ENCODE peak calls at places on chromosomes 6 and 20, in seven cellular contexts. W is brain microvascular endothelial cell, V is BE2C, U is mammary epithelial cell, P is cardiac fibroblast, L is left ventricle myocardium inferior, B is IMR-90. E is an unnamed sample.

GRCh38 chr6:166627875-166628849 is 1.1 kb upstream of the RPS6KA2 start:
- DNase-seq in W (no peak), V (peak; percentile 79), U (peak; percentile 32), P (peak; percentile 62), L (peak; percentile 87), B (peak; percentile 55), E (no peak)

GRCh38 chr6:115969207-115969929 is 91.3 kb downstream of the FRK start:
- DNase-seq in W (peak; percentile 1), V (no peak), U (no peak), P (peak; percentile 4), L (no peak), B (no peak), E (peak; percentile 1)

GRCh38 chr20:17823382-17824144 is 123.8 kb downstream of the BANF2 start:
- DNase-seq in W (no peak), V (no peak), U (no peak), P (no peak), L (no peak), B (no peak), E (no peak)

GRCh38 chr20:50174456-50174855 is 16.2 kb upstream of the CEBPB start:
- DNase-seq in W (no peak), V (no peak), U (no peak), P (no peak), L (no peak), B (no peak), E (no peak)

GRCh38 chr20:62702008-62702290 is 6.7 kb upstream of the NTSR1 start:
- DNase-seq in W (no peak), V (no peak), U (no peak), P (no peak), L (no peak), B (no peak), E (no peak)

GRCh38 chr20:50341880-50342637 is 151.4 kb downstream of the CEBPB start:
- DNase-seq in W (no peak), V (no peak), U (no peak), P (no peak), L (no peak), B (no peak), E (no peak)

GRCh38 chr6:42745083-42745637 is 743 bp downstream of the TBCC start:
- DNase-seq in W (no peak), V (peak; percentile 23), U (peak; percentile 29), P (peak; percentile 28), L (no peak), B (peak; percentile 23), E (no peak)

GRCh38 chr6:87382861-87383260 is 24.9 kb upstream of the CFAP206 start:
- DNase-seq in W (no peak), V (peak; percentile 59), U (no peak), P (no peak), L (no peak), B (no peak), E (no peak)

GRCh38 chr20:45845452-45845851 is 11.7 kb downstream of the ACOT8 start:
- DNase-seq in W (no peak), V (no peak), U (no peak), P (no peak), L (no peak), B (no peak), E (no peak)

DNA sequence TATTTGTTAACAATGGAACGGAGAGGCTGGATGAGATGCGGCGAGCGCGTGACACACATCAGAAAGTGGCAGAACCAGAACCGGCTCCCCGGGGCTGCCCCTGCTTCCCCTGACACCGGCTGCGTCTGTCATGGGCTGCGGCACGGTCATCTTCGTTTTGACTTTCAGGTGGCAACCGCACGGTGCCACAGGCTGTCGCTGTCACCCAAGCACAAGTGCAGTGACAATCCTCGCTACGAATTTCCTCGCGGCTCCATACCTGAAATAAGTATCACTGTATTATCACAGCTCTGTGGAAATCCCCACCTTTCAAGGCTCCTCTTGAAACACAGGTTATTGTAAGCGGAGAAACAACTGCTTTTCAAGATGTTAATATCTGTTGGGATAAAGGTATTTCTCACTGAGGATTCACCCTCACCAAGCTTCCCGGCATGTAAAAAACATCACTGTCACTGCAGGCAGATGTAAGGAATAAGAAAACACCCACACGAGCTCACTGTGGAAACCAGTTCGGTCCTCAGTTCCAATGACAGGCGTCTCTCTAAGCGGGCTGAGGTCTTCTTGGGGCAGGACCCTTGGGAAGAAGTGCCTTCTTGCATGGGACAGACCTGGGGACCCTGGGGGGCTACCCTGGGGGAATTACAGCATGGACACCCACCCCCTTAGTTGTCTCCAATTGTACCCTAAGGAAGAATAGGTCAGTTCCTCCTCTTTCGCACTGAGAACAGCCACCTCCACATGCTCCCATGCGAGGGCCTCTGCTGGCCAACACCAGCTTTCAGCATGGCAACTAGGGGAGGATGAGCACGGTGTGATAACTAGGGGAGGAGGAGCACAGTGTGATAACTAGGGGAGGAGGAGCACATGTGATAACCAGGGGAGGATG is 86.3 kb downstream of the DACT2 start:
- DNase-seq in W (no peak), V (no peak), U (no peak), P (no peak), L (no peak), B (no peak), E (no peak)
- TF ChIP-seq CTCF in W (no peak), V (peak; percentile 29), U (no peak), P (no peak), L (no peak), B (no peak), E (no peak)

GRCh38 chr6:34001706-34002645 is 143.9 kb downstream of the GRM4 start:
- DNase-seq in W (no peak), V (no peak), U (no peak), P (no peak), L (no peak), B (no peak), E (no peak)

GRCh38 chr6:34003962-34004361 is 141.9 kb downstream of the GRM4 start:
- DNase-seq in W (no peak), V (no peak), U (no peak), P (no peak), L (no peak), B (no peak), E (no peak)

GRCh38 chr6:34004706-34005105 is 141.2 kb downstream of the GRM4 start:
- DNase-seq in W (no peak), V (no peak), U (no peak), P (no peak), L (no peak), B (no peak), E (no peak)

GRCh38 chr6:34011298-34011697 is 134.6 kb downstream of the GRM4 start:
- DNase-seq in W (no peak), V (no peak), U (no peak), P (no peak), L (no peak), B (no peak), E (no peak)

GRCh38 chr6:34005845-34006644 is 139.8 kb downstream of the GRM4 start:
- DNase-seq in W (no peak), V (no peak), U (no peak), P (no peak), L (no peak), B (no peak), E (no peak)
- H3K4me3 ChIP-seq in W (no peak overlapping the region), V (no peak overlapping the region), U (no peak overlapping the region), P (no peak overlapping the region), L (no peak overlapping the region), B (no peak overlapping the region), E (no peak overlapping the region)

GRCh38 chr6:154872605-154873004 is 122.5 kb upstream of the TIAM2 start:
- DNase-seq in W (no peak), V (no peak), U (no peak), P (no peak), L (no peak), B (no peak), E (no peak)
- TF ChIP-seq CTCF in W (peak; percentile 6), V (peak; percentile 25), U (no peak), P (no peak), L (no peak), B (no peak), E (peak; percentile 30)

DNA sequence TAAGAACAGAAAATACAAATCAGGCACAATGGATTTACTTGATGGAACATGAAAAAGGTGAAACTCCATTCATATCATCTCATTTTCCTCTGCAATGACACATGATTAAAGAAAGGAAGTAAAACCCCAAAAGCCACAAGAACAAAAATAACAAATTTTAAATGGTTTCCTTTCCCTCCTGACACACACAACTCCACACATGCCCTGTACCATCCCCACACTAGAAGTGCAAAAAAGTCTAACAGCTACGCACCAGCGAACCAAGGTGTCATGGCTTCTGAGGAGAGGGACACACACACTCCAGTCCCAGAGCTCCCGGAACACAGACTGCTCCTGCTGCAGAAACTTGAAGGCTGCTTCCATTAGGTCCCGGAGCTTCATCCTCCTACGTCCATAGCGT is 25.3 kb downstream of the MDN1 start:
- DNase-seq in W (no peak), V (no peak), U (no peak), P (no peak), L (no peak), B (no peak), E (no peak)
- H3K4me3 ChIP-seq in W (no peak overlapping the region), V (no peak overlapping the region), U (no peak overlapping the region), P (no peak overlapping the region), L (no peak overlapping the region), B (no peak overlapping the region), E (no peak overlapping the region)

DNA sequence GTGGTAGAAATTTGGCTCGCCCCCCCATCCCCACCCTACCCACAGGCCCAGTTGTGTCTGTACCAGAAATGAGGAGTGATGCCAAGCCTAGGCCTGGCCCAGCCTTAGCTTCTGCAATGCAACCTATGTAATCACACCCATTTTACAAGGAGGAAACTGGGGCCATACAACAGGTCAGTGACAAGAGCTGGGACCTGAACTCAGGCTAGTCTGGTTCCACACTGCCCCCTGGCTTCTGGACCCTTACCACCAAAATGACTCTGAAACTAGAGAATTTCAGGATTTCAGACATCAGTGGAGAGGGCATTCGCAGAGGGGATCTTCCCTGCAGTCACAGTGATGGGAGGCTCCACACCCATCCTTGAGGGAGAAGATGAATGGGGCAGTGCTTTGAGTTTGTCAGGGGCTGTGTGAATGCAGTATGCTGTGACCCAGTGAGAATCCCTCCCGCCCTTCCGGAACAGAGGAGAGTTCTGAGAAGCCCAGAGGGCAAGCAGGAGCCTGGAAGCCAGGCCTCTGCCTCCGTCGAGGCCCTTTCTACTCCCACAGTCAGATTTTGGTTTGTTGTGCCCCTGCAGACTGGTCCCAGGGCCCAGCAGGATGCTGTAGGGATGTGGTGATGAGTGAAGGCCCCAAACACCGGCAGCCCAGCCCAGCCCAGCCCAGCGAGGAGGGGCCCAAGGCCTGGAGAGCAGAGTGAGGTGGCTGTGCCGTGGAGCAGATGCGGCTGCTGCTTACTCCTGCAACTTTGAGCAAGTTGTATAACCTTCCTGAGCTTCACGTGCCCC is 48.1 kb upstream of the MYL9 start:
- DNase-seq in W (no peak), V (no peak), U (no peak), P (no peak), L (no peak), B (no peak), E (no peak)
- TF ChIP-seq CTCF in W (peak; percentile 37), V (peak; percentile 56), U (peak; percentile 42), P (peak; percentile 18), L (peak; percentile 50), B (peak; percentile 29), E (peak; percentile 42)

GRCh38 chr20:36859700-36860330 is 16.1 kb upstream of the TLDC2 start:
- DNase-seq in W (no peak), V (no peak), U (no peak), P (no peak), L (no peak), B (no peak), E (no peak)
- H3K4me3 ChIP-seq in W (no peak overlapping the region), V (no peak overlapping the region), U (no peak overlapping the region), P (no peak overlapping the region), L (peak overlapping the region; percentile 77), B (no peak overlapping the region), E (no peak overlapping the region)